ENCODE peak calls at places on chromosomes 4 and X, in four cellular contexts. E, R, A and J are unnamed samples.

GRCh38 chr4:89364559-89364958 is 57.0 kb upstream of the GPRIN3 start:
- DNase-seq in E (no peak), R (no peak), A (no peak), J (no peak)

GRCh38 chr4:119103263-119103662 is 32.4 kb upstream of the MYOZ2 start:
- DNase-seq in E (peak), A (peak), R (no peak), J (no peak)

GRCh38 chrX:41064028-41064427 is 21.2 kb upstream of the USP9X start:
- DNase-seq in E (peak), R (no peak), A (no peak), J (no peak)

GRCh38 chrX:11261260-11261659 is 32.0 kb upstream of the AMELX start:
- DNase-seq in E (peak), R (no peak), A (peak), J (no peak)

GRCh38 chrX:118519411-118520205 is 24.0 kb downstream of the DOCK11 start:
- DNase-seq in A (peak), R (no peak), E (peak), J (no peak)

GRCh38 chr4:107853444-107854325 is 29.0 kb downstream of the SGMS2 start:
- DNase-seq in R (no peak), E (peak), A (peak), J (no peak)

GRCh38 chr4:175422331-175422730 is 389.7 kb downstream of the GPM6A start:
- DNase-seq in E (peak), R (no peak), A (no peak), J (no peak)

GRCh38 chr4:48739560-48740019 is 40.5 kb downstream of the FRYL start:
- DNase-seq in E (no peak), A (no peak), R (no peak), J (no peak)

GRCh38 chr4:184237612-184238011 is 19.9 kb upstream of the ENPP6 start:
- DNase-seq in R (no peak), A (peak), E (no peak), J (no peak)

GRCh38 chr4:77930876-77931275 is 68.2 kb downstream of the MRPL1 start:
- DNase-seq in E (peak), A (peak), R (no peak), J (no peak)

GRCh38 chr4:113675731-113676707 is 85.5 kb downstream of the CAMK2D start:
- DNase-seq in E (peak), A (peak), R (no peak), J (no peak)
- H3K27ac ChIP-seq in E (no peak), A (no peak), R (no peak), J (no peak)

GRCh38 chr4:154838155-154838554 is 57.1 kb downstream of the RBM46 start:
- DNase-seq in E (no peak), A (no peak), R (no peak), J (no peak)

GRCh38 chr4:154838694-154839093 is 57.6 kb downstream of the RBM46 start:
- DNase-seq in E (no peak), R (no peak), A (no peak), J (no peak)

GRCh38 chr4:154836030-154836429 is 55.0 kb downstream of the RBM46 start:
- DNase-seq in A (no peak), R (no peak), E (no peak), J (no peak)

GRCh38 chr4:154836513-154836912 is 55.4 kb downstream of the RBM46 start:
- DNase-seq in R (no peak), E (no peak), A (no peak), J (no peak)
- H2BK15ac ChIP-seq in R (no peak), E (no peak), A (no peak), J (no peak)

DNA sequence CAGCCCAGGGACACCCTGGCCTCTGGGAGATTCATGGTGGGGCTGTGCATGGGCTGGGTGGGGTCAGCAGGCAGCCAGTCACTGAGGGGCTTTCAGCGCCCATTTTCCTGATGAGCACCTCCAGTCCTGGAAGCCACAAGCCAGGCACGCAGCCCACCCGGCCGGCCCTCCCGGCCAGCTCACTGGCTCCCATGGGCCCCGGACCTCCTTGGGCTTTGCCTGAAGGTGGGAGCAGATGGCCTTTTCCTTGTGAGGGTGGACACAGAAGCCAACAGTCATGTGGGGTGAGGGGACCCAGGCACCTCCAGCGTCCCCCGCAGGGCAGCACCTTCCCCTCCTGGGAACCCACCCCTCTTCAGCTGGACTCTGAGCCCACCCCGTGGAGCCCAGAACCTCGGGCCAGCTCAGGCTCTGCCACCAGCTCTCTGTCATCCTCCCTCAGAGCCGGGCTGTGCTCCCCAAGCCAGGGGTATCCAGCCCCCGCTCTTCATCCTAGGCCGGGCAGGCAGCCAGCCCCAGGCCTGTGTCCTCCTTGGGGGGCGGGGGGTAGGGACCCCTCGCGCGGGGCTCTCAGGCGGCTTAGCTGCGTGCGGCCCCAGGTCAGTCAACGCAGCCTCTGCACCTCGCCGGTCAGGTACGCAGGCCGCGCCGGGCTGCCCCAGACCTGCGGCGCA is 798 bp upstream of the FGFR3 start:
- DNase-seq in A (no peak), E (no peak), R (no peak), J (no peak)
- H3K18ac ChIP-seq in A (no peak), E (no peak), R (peak), J (no peak)

GRCh38 chrX:124347242-124347641 is 879 bp downstream of the SH2D1A start:
- DNase-seq in R (no peak), E (no peak), A (no peak), J (no peak)
- H3K27ac ChIP-seq in R (no peak), E (no peak), A (no peak), J (no peak)

DNA sequence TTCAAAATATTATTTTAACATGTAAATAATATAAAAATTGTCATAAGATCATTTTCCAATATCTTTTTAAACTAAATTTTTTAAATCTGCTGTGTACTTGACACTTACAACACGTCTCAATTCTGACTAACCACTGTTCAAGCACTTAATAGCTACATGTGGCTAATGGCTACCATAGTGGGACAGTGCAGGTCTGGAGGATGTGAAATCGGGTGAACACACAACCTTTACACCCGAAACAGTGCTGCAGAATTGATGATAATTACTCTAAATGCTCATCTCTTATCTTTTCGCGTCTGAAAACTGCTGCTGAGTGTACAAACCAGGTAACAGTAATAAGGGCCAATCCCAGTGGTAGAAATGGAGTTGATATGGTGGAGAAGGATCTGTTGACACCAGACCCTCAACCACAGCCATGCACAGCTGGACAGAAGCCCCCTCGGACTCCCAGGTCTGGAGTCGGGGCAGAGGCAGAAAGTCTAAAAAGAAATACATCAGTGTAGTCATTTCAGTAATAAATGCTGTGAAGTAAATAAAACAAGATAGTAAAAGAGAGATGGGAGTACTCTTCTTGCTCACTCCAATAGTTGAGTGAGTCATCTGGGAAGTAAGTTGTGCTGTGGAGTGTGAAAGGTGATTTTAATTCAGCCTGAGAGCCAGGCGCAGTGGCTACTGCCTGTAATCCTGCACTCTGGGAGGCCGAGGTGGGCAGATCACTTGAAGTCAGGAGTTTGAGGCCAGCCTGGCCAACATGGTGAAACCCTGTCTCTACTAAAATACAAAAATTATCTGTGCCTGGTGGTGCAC is 150.0 kb downstream of the CBR4 start:
- DNase-seq in A (no peak), R (no peak), E (peak), J (no peak)
- H2BK15ac ChIP-seq in A (no peak), R (no peak), E (peak), J (no peak)

GRCh38 chr4:185589067-185589844 is 53.9 kb upstream of the PDLIM3 start:
- DNase-seq in E (peak), R (no peak), A (peak), J (no peak)

GRCh38 chr4:185587065-185587443 is 51.7 kb upstream of the PDLIM3 start:
- DNase-seq in R (no peak), E (no peak), A (no peak), J (no peak)

GRCh38 chr4:185590982-185591381 is 55.7 kb upstream of the PDLIM3 start:
- DNase-seq in R (no peak), A (no peak), E (no peak), J (no peak)

GRCh38 chr4:185585211-185585610 is 49.9 kb upstream of the PDLIM3 start:
- DNase-seq in A (no peak), E (no peak), R (no peak), J (no peak)

GRCh38 chr4:185587444-185588161 is 52.3 kb upstream of the PDLIM3 start:
- DNase-seq in R (no peak), A (peak), E (peak), J (peak)
- H3K18ac ChIP-seq in R (peak), A (peak), E (no peak), J (no peak)

GRCh38 chrX:14673236-14673635 is 143.9 kb downstream of the GLRA2 start:
- DNase-seq in A (no peak), R (no peak), E (peak), J (no peak)
- H3K27ac ChIP-seq in A (peak), R (no peak), E (no peak), J (no peak)